ENCODE peak calls at places on chromosomes 7 and 10, in seven cellular contexts. R is fibroblast of pulmonary artery; J is PC-3; W is CD8-positive, alpha-beta T cell; Q is neural progenitor cell; O is foreskin keratinocyte; F is B cell. C is an unnamed sample.

GRCh38 chr10:50990568-50991495 is 83.5 kb upstream of the PRKG1 start:
- DNase-seq in R (peak), J (peak), W (no peak), Q (peak), O (peak), F (peak), C (no peak)

GRCh38 chr7:78765985-78766729 is 687.3 kb downstream of the MAGI2 start:
- DNase-seq in R (no peak), J (no peak), W (no peak), Q (no peak), O (no peak), F (no peak), C (no peak)

GRCh38 chr10:79559726-79560125 is 481 bp downstream of the SFTPA2 start:
- DNase-seq in R (peak), J (no peak), W (no peak), Q (no peak), O (peak), F (no peak), C (peak)

GRCh38 chr10:80477813-80478212 is 23.7 kb downstream of the TSPAN14 start:
- DNase-seq in R (peak), J (no peak), W (no peak), Q (no peak), O (peak), F (no peak), C (peak)

GRCh38 chr10:437698-438490 is 251.6 kb downstream of the DIP2C start:
- DNase-seq in R (no peak), J (no peak), W (no peak), Q (no peak), O (no peak), F (no peak), C (no peak)

GRCh38 chr10:43128331-43128730 is 9.9 kb upstream of the CSGALNACT2 start:
- DNase-seq in R (no peak), J (no peak), W (no peak), Q (no peak), O (no peak), F (no peak), C (no peak)

GRCh38 chr10:18438356-18439126 is 212.8 kb downstream of the NSUN6 start:
- DNase-seq in R (no peak), J (no peak), W (no peak), Q (no peak), O (no peak), F (no peak), C (no peak)

GRCh38 chr10:103690281-103690680 is 165.1 kb downstream of the SH3PXD2A start:
- DNase-seq in R (no peak), J (no peak), W (no peak), Q (no peak), O (no peak), F (no peak), C (no peak)

GRCh38 chr7:318476-319266 is 28.7 kb downstream of the FOXL3 start:
- DNase-seq in R (no peak), J (no peak), W (no peak), Q (no peak), O (no peak), F (no peak), C (no peak)

GRCh38 chr7:129468087-129468486 is 33.9 kb downstream of the STRIP2 start:
- DNase-seq in R (peak), J (no peak), W (no peak), Q (no peak), O (peak), F (no peak), C (no peak)

GRCh38 chr7:133682364-133683181 is 429.7 kb downstream of the EXOC4 start:
- DNase-seq in R (no peak), J (no peak), W (no peak), Q (no peak), O (no peak), F (no peak), C (no peak)

GRCh38 chr10:52423369-52423768 is 109.3 kb downstream of the DKK1 start:
- DNase-seq in R (peak), J (peak), W (no peak), Q (no peak), O (no peak), F (no peak), C (peak)

GRCh38 chr10:2836921-2837662 is 230.3 kb upstream of the PFKP start:
- DNase-seq in R (no peak), J (no peak), W (no peak), Q (no peak), O (no peak), F (no peak), C (no peak)

GRCh38 chr7:115300228-115300870 is 378.5 kb downstream of the MDFIC start:
- DNase-seq in R (peak), J (peak), W (no peak), Q (no peak), O (peak), F (no peak), C (no peak)

GRCh38 chr7:157668221-157668883 is 331.5 kb downstream of the DNAJB6 start:
- DNase-seq in R (no peak), J (no peak), W (no peak), Q (no peak), O (no peak), F (no peak), C (no peak)

GRCh38 chr7:83807770-83808169 is 158.8 kb upstream of the SEMA3E start:
- DNase-seq in R (no peak), J (no peak), W (no peak), Q (no peak), O (no peak), F (no peak), C (no peak)

GRCh38 chr7:66256281-66256680 is 51.1 kb downstream of the TPST1 start:
- DNase-seq in R (no peak), J (no peak), W (no peak), Q (no peak), O (no peak), F (no peak), C (no peak)

GRCh38 chr7:24725554-24726260 is 31.6 kb downstream of the GSDME start:
- DNase-seq in R (no peak), J (no peak), W (no peak), Q (no peak), O (no peak), F (no peak), C (no peak)

GRCh38 chr7:51317582-51317910 is 937 bp upstream of the COBL start:
- DNase-seq in R (no peak), J (no peak), W (no peak), Q (peak), O (no peak), F (no peak), C (no peak)

GRCh38 chr10:112955736-112956421 is 5.8 kb downstream of the TCF7L2 start:
- DNase-seq in R (peak), J (peak), W (no peak), Q (no peak), O (peak), F (no peak), C (peak)

GRCh38 chr7:118185163-118185860 is 1.3 kb downstream of the LSM8 start:
- DNase-seq in R (peak), J (no peak), W (no peak), Q (no peak), O (no peak), F (no peak), C (peak)

GRCh38 chr7:67478066-67478465 is 481.4 kb downstream of the TYW1 start:
- DNase-seq in R (no peak), J (no peak), W (no peak), Q (no peak), O (no peak), F (no peak), C (no peak)

GRCh38 chr10:131786756-131787605 is 113.8 kb upstream of the PPP2R2D start:
- DNase-seq in R (peak), J (peak), W (peak), Q (peak), O (peak), F (no peak), C (peak)

GRCh38 chr10:62046522-62047239 is 145.2 kb downstream of the ARID5B start:
- DNase-seq in R (peak), J (peak), W (no peak), Q (no peak), O (peak), F (no peak), C (no peak)

GRCh38 chr7:121195010-121195409 is 133.8 kb upstream of the WNT16 start:
- DNase-seq in R (no peak), J (no peak), W (no peak), Q (no peak), O (no peak), F (no peak), C (no peak)

GRCh38 chr7:87475359-87476178 is at the start of gene ABCB4:
- DNase-seq in R (no peak), J (no peak), W (no peak), Q (peak), O (no peak), F (peak), C (no peak)

GRCh38 chr7:40199076-40199802 is 64.4 kb downstream of the SUGCT start:
- DNase-seq in R (peak), J (peak), W (no peak), Q (peak), O (peak), F (no peak), C (peak)

GRCh38 chr10:99532687-99533495 is at the start of gene NKX2-3:
- DNase-seq in R (peak), J (peak), W (no peak), Q (peak), O (no peak), F (no peak), C (no peak)

GRCh38 chr10:122380703-122381102 is 6.2 kb downstream of the PLEKHA1 start:
- DNase-seq in R (no peak), J (no peak), W (no peak), Q (no peak), O (no peak), F (no peak), C (no peak)

GRCh38 chr10:132248455-132249231 is 59.1 kb downstream of the STK32C start:
- DNase-seq in R (peak), J (peak), W (peak), Q (peak), O (no peak), F (peak), C (no peak)

GRCh38 chr7:55556031-55556430 is 16.3 kb downstream of the VOPP1 start:
- DNase-seq in R (no peak), J (peak), W (no peak), Q (no peak), O (no peak), F (no peak), C (no peak)

GRCh38 chr10:79059859-79060379 is 8.8 kb upstream of the ZMIZ1 start:
- DNase-seq in R (no peak), J (no peak), W (peak), Q (no peak), O (no peak), F (no peak), C (no peak)

GRCh38 chr10:24820616-24821015 is 96.9 kb upstream of the ARHGAP21 start:
- DNase-seq in R (no peak), J (peak), W (no peak), Q (no peak), O (peak), F (no peak), C (peak)

GRCh38 chr10:122152544-122152943 is 118.6 kb upstream of the BTBD16 start:
- DNase-seq in R (peak), J (no peak), W (no peak), Q (no peak), O (no peak), F (no peak), C (no peak)

GRCh38 chr7:17206354-17206905 is 92.0 kb upstream of the AHR start:
- DNase-seq in R (no peak), J (peak), W (no peak), Q (no peak), O (peak), F (no peak), C (no peak)

GRCh38 chr10:79320785-79321493 is 26.3 kb upstream of the PPIF start:
- DNase-seq in R (peak), J (peak), W (no peak), Q (no peak), O (peak), F (no peak), C (peak)

GRCh38 chr10:7315906-7316305 is 94.9 kb downstream of the SFMBT2 start:
- DNase-seq in R (no peak), J (no peak), W (no peak), Q (no peak), O (no peak), F (no peak), C (no peak)

GRCh38 chr7:117946201-117946633 is 73.0 kb upstream of the CTTNBP2 start:
- DNase-seq in R (no peak), J (peak), W (no peak), Q (peak), O (peak), F (no peak), C (peak)

GRCh38 chr10:7686351-7687171 is 16.6 kb upstream of the ITIH2 start:
- DNase-seq in R (no peak), J (no peak), W (no peak), Q (no peak), O (no peak), F (no peak), C (no peak)

GRCh38 chr10:68086011-68086410 is 10.9 kb upstream of the HERC4 start:
- DNase-seq in R (no peak), J (peak), W (no peak), Q (no peak), O (peak), F (no peak), C (no peak)

GRCh38 chr10:68088030-68088396 is 12.9 kb upstream of the HERC4 start:
- DNase-seq in R (no peak), J (peak), W (no peak), Q (no peak), O (no peak), F (no peak), C (no peak)

GRCh38 chr10:68087338-68088029 is 12.4 kb upstream of the HERC4 start:
- DNase-seq in R (no peak), J (peak), W (no peak), Q (no peak), O (no peak), F (no peak), C (peak)

GRCh38 chr10:68088744-68089143 is 13.7 kb upstream of the HERC4 start:
- DNase-seq in R (peak), J (peak), W (no peak), Q (no peak), O (no peak), F (no peak), C (peak)

DNA sequence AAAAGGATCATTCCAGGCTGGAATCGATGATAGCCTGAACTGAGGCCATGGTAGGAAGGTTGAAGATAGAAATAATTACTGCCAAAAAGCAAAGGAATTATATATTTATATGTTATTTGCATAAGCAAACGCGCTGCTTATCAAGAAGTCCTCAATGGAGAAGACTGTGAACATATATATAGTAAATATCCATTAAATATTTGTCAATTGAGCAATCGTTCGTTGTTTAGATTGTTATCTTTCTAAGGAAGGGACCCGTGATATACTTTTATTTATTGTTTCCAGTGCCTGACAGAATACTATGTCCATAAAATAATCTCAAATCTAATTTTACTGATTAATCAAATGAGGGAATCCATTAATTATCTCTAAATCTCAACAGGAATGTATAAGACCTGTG is 11.8 kb upstream of the HERC4 start:
- DNase-seq in R (no peak), J (peak), W (no peak), Q (no peak), O (no peak), F (no peak), C (no peak)
- TF ChIP-seq CTCF in R (no peak), J (no peak), W (no peak), Q (no peak), O (no peak), F (no peak), C (no peak)

GRCh38 chr7:155797262-155798250 is 14.7 kb downstream of the SHH start:
- DNase-seq in R (no peak), J (no peak), W (no peak), Q (no peak), O (no peak), F (no peak), C (no peak)
- TF ChIP-seq CTCF in R (no peak), J (no peak), W (no peak), Q (no peak), O (no peak), F (peak), C (no peak)

DNA sequence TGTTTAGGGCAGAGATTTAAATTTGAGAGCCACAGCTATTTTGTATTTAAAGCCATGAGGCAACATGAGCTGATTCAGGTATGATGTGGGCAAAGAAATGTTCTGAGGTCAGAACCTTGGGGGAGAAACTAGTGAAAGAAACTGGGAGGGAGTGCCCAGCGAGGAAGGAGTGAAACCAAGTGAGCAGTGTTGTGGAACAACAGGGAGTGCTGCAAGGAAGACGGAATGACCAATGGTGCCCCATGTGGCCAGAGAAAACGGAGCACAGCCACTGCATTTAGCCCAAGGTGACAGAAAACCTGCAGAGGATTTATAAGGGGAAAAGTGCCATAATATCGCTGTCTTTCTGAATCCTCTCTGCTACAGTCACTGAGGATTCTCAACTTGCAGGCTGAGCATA is 777.2 kb downstream of the CCSER2 start:
- DNase-seq in R (no peak), J (no peak), W (no peak), Q (peak), O (no peak), F (no peak), C (peak)
- TF ChIP-seq CTCF in R (no peak), J (peak), W (no peak), Q (peak), O (no peak), F (no peak), C (no peak)

DNA sequence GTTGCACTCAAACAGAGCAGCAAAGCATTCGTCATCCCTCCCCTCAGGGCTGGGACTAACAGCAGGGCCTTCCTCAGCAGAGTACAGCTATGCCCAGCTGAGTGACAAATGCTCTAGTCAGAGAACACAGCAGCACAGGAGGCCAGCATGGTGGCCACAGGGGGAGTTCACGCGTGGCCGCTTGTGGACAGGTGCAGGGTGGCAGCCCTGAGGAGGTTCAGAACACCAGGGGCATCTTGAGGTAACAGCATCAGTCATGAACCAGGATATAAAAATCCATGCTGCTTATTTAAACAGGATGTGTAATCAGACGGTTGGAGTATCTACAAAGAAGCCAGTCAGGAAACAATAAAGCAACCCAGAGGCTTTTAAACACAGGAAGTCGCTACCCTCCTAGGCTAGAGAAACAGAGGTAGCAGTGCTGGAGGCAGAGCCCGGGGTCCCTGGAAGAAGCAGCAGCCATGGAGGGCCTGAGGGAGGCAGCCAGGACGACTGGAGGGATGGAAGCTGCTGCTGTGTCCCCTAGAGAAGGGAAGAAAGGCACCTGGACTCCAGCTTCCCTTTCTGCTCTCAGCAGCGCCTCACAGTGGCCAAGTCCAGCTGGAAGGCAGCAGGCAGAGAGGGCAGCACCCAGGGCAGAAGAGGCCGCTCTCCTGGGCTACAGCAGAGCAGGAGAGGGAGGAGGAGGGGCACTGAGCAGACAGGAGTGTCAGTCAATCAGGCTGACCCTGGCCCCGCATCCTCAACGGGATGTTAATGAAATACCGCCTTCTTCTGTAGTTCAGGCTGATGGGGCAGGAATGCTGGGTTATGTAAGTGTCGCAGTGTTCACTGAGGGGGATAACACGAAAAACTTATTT is 70.8 kb upstream of the UCN3 start:
- DNase-seq in R (peak), J (peak), W (peak), Q (peak), O (peak), F (no peak), C (peak)
- TF ChIP-seq CTCF in R (peak), J (peak), W (peak), Q (peak), O (peak), F (no peak), C (peak)

DNA sequence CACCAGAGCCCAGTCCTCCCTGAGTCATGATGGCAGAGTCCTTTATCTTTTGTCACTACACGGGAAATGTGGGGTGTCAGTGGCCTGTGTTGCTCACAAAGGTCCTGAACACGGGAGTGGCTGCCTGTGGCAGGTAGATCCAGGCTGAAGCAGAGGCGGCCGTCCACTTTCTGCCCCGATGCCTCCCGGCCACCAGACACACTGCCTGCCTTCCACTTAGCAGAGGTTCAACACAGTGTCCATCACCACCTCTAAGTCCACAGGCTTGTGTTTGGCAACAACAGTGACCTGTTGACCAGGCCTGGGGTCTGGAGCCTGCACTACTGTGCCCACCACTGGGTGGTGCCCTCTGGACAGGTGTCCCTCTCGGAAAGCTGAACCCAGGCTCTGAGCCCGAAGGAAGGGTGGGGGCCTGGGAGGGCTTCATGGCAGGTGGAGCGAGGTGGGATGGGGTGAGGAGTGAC is 49.9 kb upstream of the CAMK2B start:
- DNase-seq in R (no peak), J (peak), W (no peak), Q (peak), O (no peak), F (no peak), C (no peak)
- TF ChIP-seq CTCF in R (no peak), J (peak), W (no peak), Q (peak), O (peak), F (no peak), C (no peak)

DNA sequence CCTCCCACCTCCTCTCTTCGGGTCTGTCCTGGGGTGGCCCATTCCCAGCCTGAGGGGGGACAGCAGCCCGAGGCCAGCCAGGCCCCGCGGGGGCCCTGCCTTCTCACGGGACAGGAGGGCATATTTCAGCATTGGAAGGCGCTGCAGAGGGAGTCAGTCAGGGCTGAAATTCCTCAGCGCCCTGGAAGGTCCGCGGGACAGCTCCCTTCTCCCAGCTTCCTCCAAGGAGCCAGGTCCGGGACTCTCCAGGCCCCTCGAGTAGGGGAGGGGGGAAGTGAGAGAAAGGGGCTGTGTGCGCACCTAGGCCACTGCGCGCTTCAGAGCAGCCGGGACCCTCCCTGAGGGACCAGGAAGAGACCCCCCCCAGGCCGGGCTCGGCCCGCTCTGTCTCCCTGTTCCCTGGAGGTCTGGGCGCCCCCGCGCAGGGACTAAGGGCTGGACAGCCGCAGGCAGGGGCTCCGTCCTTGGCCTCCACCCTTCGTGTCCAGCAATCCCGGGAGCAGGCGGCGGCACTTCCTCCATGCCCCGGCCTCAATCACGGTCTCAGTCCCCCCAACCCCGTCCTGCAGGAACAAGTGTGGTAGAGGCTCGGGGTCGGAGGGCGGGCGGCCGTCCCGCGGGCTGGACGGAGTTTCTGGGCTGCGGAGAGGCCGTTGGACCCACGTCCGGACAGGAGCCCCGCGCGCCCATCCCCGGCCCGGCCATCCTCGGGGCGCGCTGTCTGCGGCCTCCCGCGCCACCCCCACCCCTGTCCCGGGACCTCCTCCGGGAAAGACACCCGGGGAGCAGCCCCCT is 6.0 kb upstream of the ELFN1 start:
- DNase-seq in R (no peak), J (no peak), W (no peak), Q (peak), O (no peak), F (peak), C (no peak)
- TF ChIP-seq CTCF in R (no peak), J (no peak), W (no peak), Q (no peak), O (no peak), F (no peak), C (no peak)